ENCODE peak calls at places on chromosomes 12 and 14, in four cellular contexts. One of them, this sample, is unnamed.

GRCh38 chr12:100375023-100375737 is 18.3 kb downstream of the SLC17A8 start:
- DNase-seq in HL-60: no peak
- DNase-seq in GM12878: no peak
- DNase-seq in K562: no peak
- DNase-seq in this sample: no peak

GRCh38 chr12:119835068-119835467 is 42.1 kb downstream of the CIT start:
- DNase-seq in GM12878: no peak
- DNase-seq in HL-60: no peak
- DNase-seq in K562: no peak
- DNase-seq in this sample: no peak

GRCh38 chr12:5586201-5586600 is 154.3 kb downstream of the NTF3 start:
- DNase-seq in K562: no peak
- DNase-seq in GM12878: no peak
- DNase-seq in HL-60: no peak
- DNase-seq in this sample: no peak

GRCh38 chr12:69266045-69266635 is 26.8 kb downstream of the CPSF6 start:
- DNase-seq in HL-60: no peak
- DNase-seq in K562: no peak
- DNase-seq in GM12878: no peak
- DNase-seq in this sample: no peak

GRCh38 chr14:73058923-73059311 is 583 bp downstream of the RBM25 start:
- DNase-seq in HL-60: peak
- DNase-seq in GM12878: no peak
- DNase-seq in K562: no peak
- DNase-seq in this sample: peak

GRCh38 chr12:8549381-8549780 is 8.7 kb upstream of the CLEC4E start:
- DNase-seq in K562: no peak
- DNase-seq in HL-60: no peak
- DNase-seq in GM12878: no peak
- DNase-seq in this sample: no peak

GRCh38 chr14:100762089-100762515 is 35.4 kb downstream of the DLK1 start:
- DNase-seq in HL-60: no peak
- DNase-seq in K562: no peak
- DNase-seq in GM12878: no peak
- DNase-seq in this sample: no peak

GRCh38 chr14:72583316-72584272 is 310.3 kb downstream of the DPF3 start:
- DNase-seq in K562: no peak
- DNase-seq in GM12878: no peak
- DNase-seq in HL-60: no peak
- DNase-seq in this sample: no peak

GRCh38 chr12:17511369-17511768 is 578.6 kb downstream of the RERGL start:
- DNase-seq in K562: no peak
- DNase-seq in GM12878: no peak
- DNase-seq in HL-60: no peak
- DNase-seq in this sample: no peak

GRCh38 chr14:26138764-26139445 is 458.9 kb downstream of the NOVA1 start:
- DNase-seq in K562: no peak
- DNase-seq in GM12878: no peak
- DNase-seq in HL-60: no peak
- DNase-seq in this sample: no peak

GRCh38 chr14:76306131-76306530 is 69.8 kb upstream of the ESRRB start:
- DNase-seq in HL-60: no peak
- DNase-seq in GM12878: no peak
- DNase-seq in K562: no peak
- DNase-seq in this sample: no peak

GRCh38 chr12:57215668-57216013 is 953 bp upstream of the NXPH4 start:
- DNase-seq in HL-60: no peak
- DNase-seq in GM12878: no peak
- DNase-seq in K562: no peak
- DNase-seq in this sample: peak

GRCh38 chr14:72420749-72421452 is 473.0 kb downstream of the DPF3 start:
- DNase-seq in GM12878: peak
- DNase-seq in K562: peak
- DNase-seq in HL-60: no peak
- DNase-seq in this sample: no peak

GRCh38 chr12:90207799-90208198 is 499.2 kb upstream of the ATP2B1 start:
- DNase-seq in K562: no peak
- DNase-seq in GM12878: no peak
- DNase-seq in HL-60: no peak
- DNase-seq in this sample: no peak

GRCh38 chr12:13173012-13173441 is 23.5 kb upstream of the EMP1 start:
- DNase-seq in K562: no peak
- DNase-seq in HL-60: no peak
- DNase-seq in GM12878: no peak
- DNase-seq in this sample: no peak

GRCh38 chr12:73514672-73515071 is 1023.0 kb upstream of the ATXN7L3B start:
- DNase-seq in GM12878: no peak
- DNase-seq in K562: no peak
- DNase-seq in HL-60: no peak
- DNase-seq in this sample: no peak

GRCh38 chr14:100776681-100777365 is 49.1 kb upstream of the MEG3 start:
- DNase-seq in GM12878: no peak
- DNase-seq in HL-60: no peak
- DNase-seq in K562: no peak
- DNase-seq in this sample: no peak

GRCh38 chr12:68451261-68452091 is 119.3 kb upstream of the MDM1 start:
- DNase-seq in GM12878: peak
- DNase-seq in HL-60: no peak
- DNase-seq in K562: no peak
- DNase-seq in this sample: no peak

GRCh38 chr14:22555573-22556011 is 33.4 kb downstream of the DAD1 start:
- DNase-seq in GM12878: peak
- DNase-seq in HL-60: no peak
- DNase-seq in K562: no peak
- DNase-seq in this sample: no peak

GRCh38 chr14:65095633-65096205 is 6.6 kb downstream of the MAX start:
- DNase-seq in K562: no peak
- DNase-seq in GM12878: no peak
- DNase-seq in HL-60: no peak
- DNase-seq in this sample: no peak

GRCh38 chr14:106460916-106461315 is 934.5 kb downstream of the TMEM121 start:
- DNase-seq in HL-60: no peak
- DNase-seq in GM12878: no peak
- DNase-seq in K562: no peak
- DNase-seq in this sample: no peak

GRCh38 chr14:71362282-71362681 is 455.0 kb downstream of the PCNX1 start:
- DNase-seq in HL-60: no peak
- DNase-seq in K562: no peak
- DNase-seq in GM12878: no peak
- DNase-seq in this sample: no peak

GRCh38 chr12:12922191-12922616 is 29.8 kb downstream of the GPRC5D start:
- DNase-seq in K562: no peak
- DNase-seq in GM12878: no peak
- DNase-seq in HL-60: no peak
- DNase-seq in this sample: no peak

GRCh38 chr12:130574402-130574801 is 141.7 kb downstream of the RIMBP2 start:
- DNase-seq in K562: no peak
- DNase-seq in HL-60: no peak
- DNase-seq in GM12878: peak
- DNase-seq in this sample: no peak

GRCh38 chr14:29724991-29725390 is 202.7 kb downstream of the PRKD1 start:
- DNase-seq in GM12878: no peak
- DNase-seq in HL-60: no peak
- DNase-seq in K562: no peak
- DNase-seq in this sample: no peak

GRCh38 chr12:4506870-4507269 is 31.8 kb upstream of the RAD51AP1 start:
- DNase-seq in K562: no peak
- DNase-seq in GM12878: peak
- DNase-seq in HL-60: no peak
- DNase-seq in this sample: peak

GRCh38 chr14:91227183-91227628 is 17.3 kb downstream of the GPR68 start:
- DNase-seq in K562: no peak
- DNase-seq in GM12878: no peak
- DNase-seq in HL-60: no peak
- DNase-seq in this sample: no peak

GRCh38 chr14:29529418-29529817 is 398.2 kb downstream of the PRKD1 start:
- DNase-seq in HL-60: no peak
- DNase-seq in K562: peak
- DNase-seq in GM12878: no peak
- DNase-seq in this sample: no peak

GRCh38 chr12:91511795-91512420 is 329.3 kb upstream of the DCN start:
- DNase-seq in HL-60: no peak
- DNase-seq in K562: no peak
- DNase-seq in GM12878: no peak
- DNase-seq in this sample: no peak

GRCh38 chr12:124938066-124938465 is 23.6 kb upstream of the UBC start:
- DNase-seq in HL-60: no peak
- DNase-seq in K562: no peak
- DNase-seq in GM12878: peak
- DNase-seq in this sample: no peak

GRCh38 chr14:87686736-87687135 is 306.2 kb downstream of the GALC start:
- DNase-seq in HL-60: no peak
- DNase-seq in K562: no peak
- DNase-seq in GM12878: no peak
- DNase-seq in this sample: no peak

DNA sequence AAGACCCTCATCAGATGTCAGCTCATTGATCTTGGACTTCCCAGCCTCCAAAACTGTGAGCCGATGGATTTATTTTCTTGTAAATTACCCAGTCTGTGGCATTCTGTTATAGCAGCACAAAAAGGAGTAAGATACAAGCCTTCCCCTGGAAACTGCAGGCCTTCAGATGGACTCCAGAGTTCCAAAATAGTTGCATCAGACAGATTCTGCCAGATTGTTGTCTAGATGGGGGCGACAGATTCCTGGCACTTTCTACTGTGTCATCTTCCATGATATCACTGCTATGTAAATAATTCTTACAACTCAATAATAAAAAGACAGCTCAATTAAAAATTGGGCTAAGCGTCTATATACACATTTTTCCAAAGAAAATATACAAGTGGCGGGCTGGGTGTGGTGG is 17.2 kb upstream of the MARK3 start:
- DNase-seq in HL-60: no peak
- DNase-seq in GM12878: no peak
- DNase-seq in K562: no peak
- DNase-seq in this sample: no peak
- TF ChIP-seq SPI1 in HL-60: no peak
- TF ChIP-seq SPI1 in GM12878: no peak
- TF ChIP-seq SPI1 in K562: no peak
- TF ChIP-seq SPI1 in this sample: no peak

DNA sequence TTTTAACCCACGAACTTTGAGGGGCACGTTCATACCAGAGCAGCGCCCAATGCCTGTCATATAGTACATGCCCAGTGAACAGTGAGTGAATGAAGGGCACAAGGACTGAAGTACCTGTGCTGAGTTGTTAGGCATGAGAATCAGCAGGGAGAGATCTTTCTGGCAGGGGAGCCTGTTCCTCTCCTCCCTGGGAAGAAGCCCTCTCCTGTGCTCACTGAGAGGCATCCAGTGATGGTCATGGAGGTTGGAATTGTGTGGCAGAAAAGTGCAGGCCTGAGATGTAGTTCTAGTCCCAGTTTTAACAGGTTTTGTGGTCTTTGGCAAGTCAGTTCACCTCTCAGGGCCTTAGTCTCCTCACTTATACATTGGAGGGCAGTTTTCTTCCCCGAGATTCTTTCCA is 20.6 kb downstream of the TEAD4 start:
- DNase-seq in K562: no peak
- DNase-seq in GM12878: no peak
- DNase-seq in HL-60: no peak
- DNase-seq in this sample: no peak
- TF ChIP-seq SPI1 in K562: no peak
- TF ChIP-seq SPI1 in GM12878: no peak
- TF ChIP-seq SPI1 in HL-60: no peak
- TF ChIP-seq SPI1 in this sample: no peak

GRCh38 chr12:114665411-114666181 is 18.4 kb downstream of the TBX3 start:
- DNase-seq in K562: no peak
- DNase-seq in HL-60: no peak
- DNase-seq in GM12878: no peak
- DNase-seq in this sample: no peak
- TF ChIP-seq SPI1 in K562: no peak
- TF ChIP-seq SPI1 in HL-60: no peak
- TF ChIP-seq SPI1 in GM12878: no peak
- TF ChIP-seq SPI1 in this sample: no peak

GRCh38 chr12:52232233-52232915 is 669 bp upstream of the KRT7 start:
- DNase-seq in K562: no peak
- DNase-seq in HL-60: no peak
- DNase-seq in GM12878: no peak
- DNase-seq in this sample: no peak
- TF ChIP-seq SPI1 in K562: no peak
- TF ChIP-seq SPI1 in HL-60: no peak
- TF ChIP-seq SPI1 in GM12878: no peak
- TF ChIP-seq SPI1 in this sample: no peak

GRCh38 chr12:45276154-45276553 is 60.3 kb downstream of the ANO6 start:
- DNase-seq in GM12878: no peak
- DNase-seq in K562: no peak
- DNase-seq in HL-60: no peak
- DNase-seq in this sample: no peak

GRCh38 chr12:45268672-45269406 is 52.9 kb downstream of the ANO6 start:
- DNase-seq in K562: no peak
- DNase-seq in GM12878: no peak
- DNase-seq in HL-60: no peak
- DNase-seq in this sample: no peak

GRCh38 chr12:45269407-45269741 is 53.5 kb downstream of the ANO6 start:
- DNase-seq in GM12878: no peak
- DNase-seq in K562: no peak
- DNase-seq in HL-60: no peak
- DNase-seq in this sample: no peak

GRCh38 chr12:45278447-45278846 is 62.6 kb downstream of the ANO6 start:
- DNase-seq in HL-60: no peak
- DNase-seq in GM12878: no peak
- DNase-seq in K562: no peak
- DNase-seq in this sample: no peak

DNA sequence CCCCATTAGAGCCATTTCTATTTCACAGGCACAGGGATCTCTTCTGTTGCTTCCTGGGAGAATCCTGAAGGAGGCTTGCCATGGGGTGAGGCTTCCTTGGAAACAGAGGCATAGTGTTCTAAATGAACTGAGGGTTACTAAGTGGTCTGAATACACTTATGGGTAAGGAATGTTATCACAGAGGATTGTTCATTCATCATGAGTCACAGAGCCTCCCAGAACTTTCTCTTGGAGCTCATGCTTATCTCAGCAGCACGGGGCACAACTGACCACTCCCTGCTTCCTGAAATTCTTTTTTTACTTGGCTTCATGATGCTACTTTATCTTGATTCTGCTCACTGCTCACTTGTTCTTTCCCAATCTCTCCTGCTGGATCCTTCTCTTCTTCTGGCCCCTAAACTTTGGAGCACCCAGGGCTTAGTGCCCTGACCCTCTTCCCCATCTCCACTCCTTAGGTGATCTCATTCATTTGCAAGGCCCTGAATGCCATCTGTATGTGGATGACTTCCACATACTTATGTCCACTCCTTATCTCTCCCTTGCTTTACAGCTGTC is 57.9 kb downstream of the ANO6 start:
- DNase-seq in K562: peak
- DNase-seq in HL-60: no peak
- DNase-seq in GM12878: no peak
- DNase-seq in this sample: no peak
- TF ChIP-seq SPI1 in K562: no peak
- TF ChIP-seq SPI1 in HL-60: no peak
- TF ChIP-seq SPI1 in GM12878: no peak
- TF ChIP-seq SPI1 in this sample: no peak